ENCODE peak calls at places on chromosomes 3 and 15, in six cellular contexts. V, I, S, W, T and Q are unnamed samples.

GRCh38 chr3:37912052-37912733 is 50.5 kb downstream of the CTDSPL start:
- DNase-seq in V (no peak), I (no peak), S (no peak), W (no peak), T (no peak), Q (no peak)

GRCh38 chr3:64717411-64717810 is 29.6 kb upstream of the ADAMTS9 start:
- DNase-seq in V (no peak), I (no peak), S (no peak), W (no peak), T (no peak), Q (no peak)

GRCh38 chr3:25910997-25911396 is 121.1 kb downstream of the OXSM start:
- DNase-seq in V (peak), I (peak), S (no peak), W (peak), T (no peak), Q (peak)

GRCh38 chr3:46693897-46694235 is 387 bp upstream of the ALS2CL start:
- DNase-seq in V (peak), I (no peak), S (no peak), W (no peak), T (no peak), Q (peak)

GRCh38 chr3:188635258-188636038 is 481.5 kb downstream of the LPP start:
- DNase-seq in V (peak), I (no peak), S (no peak), W (no peak), T (no peak), Q (no peak)

GRCh38 chr3:143118630-143119008 is 952 bp upstream of the CHST2 start:
- DNase-seq in V (no peak), I (no peak), S (no peak), W (no peak), T (no peak), Q (no peak)

GRCh38 chr3:184360834-184361531 is 422 bp downstream of the CLCN2 start:
- DNase-seq in V (no peak), I (peak), S (no peak), W (peak), T (no peak), Q (no peak)

GRCh38 chr15:58469432-58470353 is 37.9 kb downstream of the LIPC start:
- DNase-seq in V (peak), I (no peak), S (no peak), W (peak), T (no peak), Q (peak)

GRCh38 chr15:25863067-25863967 is at the start of gene ATP10A:
- DNase-seq in V (peak), I (no peak), S (no peak), W (no peak), T (peak), Q (peak)

GRCh38 chr3:47856669-47857068 is 53.7 kb downstream of the DHX30 start:
- DNase-seq in V (no peak), I (no peak), S (no peak), W (no peak), T (no peak), Q (no peak)

GRCh38 chr3:140736863-140737460 is 59.1 kb downstream of the TRIM42 start:
- DNase-seq in V (peak), I (peak), S (no peak), W (peak), T (peak), Q (peak)

GRCh38 chr15:70794596-70795310 is 31.4 kb upstream of the UACA start:
- DNase-seq in V (peak), I (no peak), S (no peak), W (no peak), T (no peak), Q (peak)

GRCh38 chr3:174540536-174540935 is 318.6 kb upstream of the NAALADL2 start:
- DNase-seq in V (no peak), I (no peak), S (no peak), W (peak), T (no peak), Q (no peak)